ENCODE peak calls at places on chromosomes 11 and 22, in six cellular contexts. I is H1, Z is transverse colon, R is HCT116, N is sigmoid colon, C is SK-N-SH. H is an unnamed sample. For H3K4me1, the result is how much of the 10 kb centered on the place peaks cover.

GRCh38 chr11:129386795-129387390 is 11.2 kb downstream of the BARX2 start:
- DNase-seq in I (no peak), Z (peak), R (no peak), N (no peak), C (no peak), H (no peak)

GRCh38 chr11:96342971-96343711 is at the start of gene MAML2:
- DNase-seq in I (peak), Z (peak), R (peak), N (peak), C (peak), H (peak)

GRCh38 chr11:111426615-111427014 is 47.5 kb upstream of the POU2AF1 start:
- DNase-seq in I (no peak), Z (no peak), R (no peak), N (no peak), C (no peak), H (no peak)

GRCh38 chr11:119910650-119911049 is 181.7 kb upstream of the NECTIN1 start:
- DNase-seq in I (no peak), Z (no peak), R (no peak), N (no peak), C (no peak), H (no peak)

GRCh38 chr11:34223021-34223813 is 117.8 kb downstream of the NAT10 start:
- DNase-seq in I (no peak), Z (peak), R (no peak), N (peak), C (no peak), H (no peak)

GRCh38 chr22:30816413-30816812 is 121.7 kb downstream of the OSBP2 start:
- DNase-seq in I (no peak), Z (no peak), R (no peak), N (no peak), C (no peak), H (no peak)

GRCh38 chr11:42465613-42466012 is 846.2 kb upstream of the API5 start:
- DNase-seq in I (no peak), Z (no peak), R (no peak), N (no peak), C (no peak), H (no peak)

GRCh38 chr11:117189941-117190544 is 9.1 kb upstream of the TAGLN start:
- DNase-seq in I (no peak), Z (peak), R (no peak), N (peak), C (peak), H (no peak)

GRCh38 chr22:26321469-26321913 is 107.6 kb upstream of the ASPHD2 start:
- DNase-seq in I (no peak), Z (no peak), R (no peak), N (peak), C (no peak), H (no peak)

GRCh38 chr11:132062031-132062430 is 691.6 kb downstream of the NTM start:
- DNase-seq in I (no peak), Z (no peak), R (no peak), N (no peak), C (no peak), H (no peak)

GRCh38 chr11:95200781-95201457 is 30.1 kb downstream of the SESN3 start:
- DNase-seq in I (no peak), Z (no peak), R (no peak), N (no peak), C (no peak), H (no peak)

GRCh38 chr22:44256085-44256484 is 56.7 kb downstream of the SHISAL1 start:
- DNase-seq in I (peak), Z (no peak), R (no peak), N (peak), C (no peak), H (no peak)

GRCh38 chr22:49046546-49047305 is 780.9 kb downstream of the BRD1 start:
- DNase-seq in I (peak), Z (no peak), R (peak), N (no peak), C (peak), H (peak)

GRCh38 chr11:69661413-69661715 is 13.8 kb downstream of the LTO1 start:
- DNase-seq in I (no peak), Z (no peak), R (no peak), N (no peak), C (no peak), H (no peak)

GRCh38 chr22:44132724-44133123 is 48.0 kb upstream of the PARVG start:
- DNase-seq in I (no peak), Z (no peak), R (no peak), N (peak), C (no peak), H (no peak)

GRCh38 chr22:39530136-39530535 is 2.4 kb downstream of the RPS19BP1 start:
- DNase-seq in I (no peak), Z (no peak), R (no peak), N (no peak), C (no peak), H (no peak)
- H3K4me1 ChIP-seq in I (under half), Z (half or more), R (under half), N (half or more), C (under half), H (under half)

GRCh38 chr22:35785181-35785923 is 67.7 kb downstream of the APOL5 start:
- DNase-seq in I (no peak), Z (no peak), R (no peak), N (no peak), C (no peak), H (no peak)

GRCh38 chr22:35781898-35782297 is 64.2 kb downstream of the APOL5 start:
- DNase-seq in I (no peak), Z (no peak), R (no peak), N (no peak), C (no peak), H (no peak)

GRCh38 chr22:35784633-35785032 is 67.0 kb downstream of the APOL5 start:
- DNase-seq in I (no peak), Z (no peak), R (no peak), N (no peak), C (no peak), H (no peak)

GRCh38 chr22:35783943-35784614 is 66.4 kb downstream of the APOL5 start:
- DNase-seq in I (no peak), Z (no peak), R (no peak), N (no peak), C (no peak), H (no peak)

DNA sequence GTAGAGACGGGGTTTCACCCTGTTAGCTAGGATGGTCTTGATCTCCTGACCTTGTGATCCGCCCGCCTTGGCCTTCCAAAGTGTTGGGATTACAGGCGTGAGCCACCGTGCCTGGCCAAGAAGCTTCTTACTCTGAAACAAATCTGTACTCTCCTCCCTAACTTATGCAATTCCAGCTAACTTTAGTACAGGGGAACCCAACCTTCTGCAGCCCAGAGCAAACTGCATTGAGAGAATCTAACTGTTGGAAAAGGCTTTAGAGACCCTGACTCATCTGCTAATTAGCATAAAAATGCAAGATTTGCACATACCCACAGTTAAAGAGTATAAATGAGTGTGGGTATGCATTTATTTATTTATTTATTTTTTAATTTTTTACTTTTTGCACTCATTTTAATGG is 64.8 kb downstream of the APOL5 start:
- DNase-seq in I (no peak), Z (no peak), R (no peak), N (no peak), C (no peak), H (no peak)
- TF ChIP-seq POLR2AphosphoS5 in I (no peak), Z (no peak), R (no peak), N (no peak), C (no peak), H (no peak)

GRCh38 chr22:38243007-38243775 is 29.6 kb downstream of the TMEM184B start:
- DNase-seq in I (no peak), Z (peak), R (no peak), N (no peak), C (no peak), H (no peak)

GRCh38 chr22:38238519-38239051 is 34.2 kb downstream of the TMEM184B start:
- DNase-seq in I (no peak), Z (no peak), R (no peak), N (peak), C (no peak), H (no peak)

GRCh38 chr22:38239101-38239761 is 33.6 kb downstream of the TMEM184B start:
- DNase-seq in I (no peak), Z (no peak), R (no peak), N (no peak), C (no peak), H (no peak)

GRCh38 chr22:38244106-38244505 is 28.7 kb downstream of the TMEM184B start:
- DNase-seq in I (no peak), Z (no peak), R (no peak), N (no peak), C (no peak), H (no peak)

GRCh38 chr22:38240734-38241252 is 32.0 kb downstream of the TMEM184B start:
- DNase-seq in I (peak), Z (peak), R (peak), N (no peak), C (no peak), H (no peak)
- H3K4me1 ChIP-seq in I (under half), Z (half or more), R (under half), N (under half), C (under half), H (under half)

GRCh38 chr22:46237453-46238158 is 12.5 kb downstream of the CDPF1 start:
- DNase-seq in I (no peak), Z (no peak), R (no peak), N (no peak), C (no peak), H (no peak)
- TF ChIP-seq POLR2AphosphoS5 in I (no peak), Z (no peak), R (no peak), N (peak), C (no peak), H (no peak)

GRCh38 chr22:24444729-24445466 is 17.5 kb downstream of the ADORA2A start:
- DNase-seq in I (no peak), Z (no peak), R (no peak), N (no peak), C (peak), H (no peak)
- H3K4me1 ChIP-seq in I (under half), Z (under half), R (under half), N (under half), C (under half), H (under half)